ENCODE peak calls at places on chromosomes 1 and 21, in six cellular contexts. W is activated gamma-delta T cell treated with Interleukin-2 at 50 U/mL for 16 hours; J is T-cell; R is nephron progenitor cell; P is naive thymus-derived CD8-positive, alpha-beta T cell; D is GM04504. Y is an unnamed sample.

GRCh38 chr1:6158181-6158580 is 21.9 kb downstream of the CHD5 start:
- DNase-seq in W (no peak), J (no peak), R (no peak), P (no peak), D (no peak), Y (no peak)

GRCh38 chr1:111977378-111977777 is 12.1 kb downstream of the KCND3 start:
- DNase-seq in W (no peak), J (no peak), R (no peak), P (no peak), D (no peak), Y (no peak)

GRCh38 chr1:6359568-6360496 is 33.7 kb downstream of the ACOT7 start:
- DNase-seq in W (peak; percentile 42), J (no peak), R (peak; percentile 34), P (no peak), D (no peak), Y (peak; percentile 41)

GRCh38 chr1:58805716-58806571 is 22.1 kb upstream of the JUN start:
- DNase-seq in W (no peak), J (no peak), R (no peak), P (no peak), D (no peak), Y (no peak)

GRCh38 chr1:230073371-230074035 is 6.5 kb downstream of the GALNT2 start:
- DNase-seq in W (no peak), J (no peak), R (no peak), P (no peak), D (peak; percentile 35), Y (no peak)

GRCh38 chr1:157124855-157125254 is 13.3 kb downstream of the ETV3 start:
- DNase-seq in W (no peak), J (no peak), R (no peak), P (no peak), D (no peak), Y (no peak)

GRCh38 chr1:204623365-204623893 is 62.1 kb downstream of the LRRN2 start:
- DNase-seq in W (no peak), J (no peak), R (peak; percentile 19), P (no peak), D (no peak), Y (peak; percentile 92)

GRCh38 chr21:32335601-32336575 is 37.2 kb downstream of the MRAP start:
- DNase-seq in W (no peak), J (no peak), R (no peak), P (no peak), D (no peak), Y (no peak)

GRCh38 chr1:111920221-111921024 is 69.0 kb downstream of the KCND3 start:
- DNase-seq in W (no peak), J (no peak), R (no peak), P (no peak), D (peak; percentile 5), Y (no peak)

GRCh38 chr1:234998174-234998741 is 130.4 kb downstream of the TOMM20 start:
- DNase-seq in W (no peak), J (no peak), R (no peak), P (no peak), D (no peak), Y (no peak)

GRCh38 chr1:183349201-183349711 is 68.9 kb downstream of the NMNAT2 start:
- DNase-seq in W (no peak), J (no peak), R (no peak), P (no peak), D (peak; percentile 38), Y (no peak)

GRCh38 chr21:42496839-42497202 is 797 bp upstream of the RSPH1 start:
- DNase-seq in W (no peak), J (no peak), R (no peak), P (no peak), D (no peak), Y (peak; percentile 44)

GRCh38 chr21:34704119-34704518 is 35.3 kb downstream of the CLIC6 start:
- DNase-seq in W (no peak), J (no peak), R (no peak), P (no peak), D (peak; percentile 78), Y (peak; percentile 53)

GRCh38 chr1:241998950-241999495 is at the start of gene MAP1LC3C:
- DNase-seq in W (no peak), J (no peak), R (no peak), P (no peak), D (no peak), Y (no peak)

GRCh38 chr1:66521736-66522365 is 12.1 kb upstream of the SGIP1 start:
- DNase-seq in W (no peak), J (no peak), R (no peak), P (no peak), D (peak; percentile 58), Y (no peak)

GRCh38 chr1:61047061-61047460 is 35.3 kb upstream of the NFIA start:
- DNase-seq in W (no peak), J (no peak), R (no peak), P (no peak), D (no peak), Y (no peak)

GRCh38 chr1:214379254-214379970 is 98.5 kb downstream of the SMYD2 start:
- DNase-seq in W (no peak), J (no peak), R (no peak), P (no peak), D (no peak), Y (no peak)

GRCh38 chr21:33700491-33700890 is 58.2 kb downstream of the ITSN1 start:
- DNase-seq in W (no peak), J (no peak), R (no peak), P (no peak), D (no peak), Y (no peak)

GRCh38 chr1:38013027-38013588 is 574 bp downstream of the UTP11 start:
- DNase-seq in W (no peak), J (no peak), R (no peak), P (peak; percentile 40), D (no peak), Y (no peak)

GRCh38 chr1:81050390-81050789 is 750.3 kb upstream of the ADGRL2 start:
- DNase-seq in W (no peak), J (no peak), R (no peak), P (no peak), D (no peak), Y (no peak)

GRCh38 chr21:46161800-46162592 is 6.6 kb upstream of the FTCD start:
- DNase-seq in W (no peak), J (no peak), R (no peak), P (no peak), D (no peak), Y (no peak)

GRCh38 chr1:116390195-116390594 is 17.2 kb downstream of the ATP1A1 start:
- DNase-seq in W (peak; percentile 49), J (no peak), R (no peak), P (no peak), D (no peak), Y (no peak)

GRCh38 chr1:167472729-167473529 is 45.4 kb downstream of the CD247 start:
- DNase-seq in W (no peak), J (no peak), R (no peak), P (no peak), D (no peak), Y (no peak)

GRCh38 chr1:154971341-154971998 is 923 bp upstream of the SHC1 start:
- DNase-seq in W (no peak), J (no peak), R (no peak), P (no peak), D (no peak), Y (no peak)

GRCh38 chr21:44893948-44894656 is 20.6 kb upstream of the PTTG1IP start:
- DNase-seq in W (no peak), J (no peak), R (peak; percentile 0), P (peak; percentile 55), D (no peak), Y (no peak)

GRCh38 chr1:59814180-59814900 is 409 bp upstream of the HOOK1 start:
- DNase-seq in W (peak; percentile 83), J (peak; percentile 91), R (peak; percentile 88), P (peak; percentile 97), D (no peak), Y (peak; percentile 92)

GRCh38 chr1:59686170-59686569 is 128.6 kb upstream of the HOOK1 start:
- DNase-seq in W (no peak), J (no peak), R (no peak), P (no peak), D (no peak), Y (no peak)

GRCh38 chr1:25427696-25428095 is 3.0 kb upstream of the MACO1 start:
- DNase-seq in W (no peak), J (no peak), R (no peak), P (no peak), D (no peak), Y (no peak)

GRCh38 chr1:235069577-235070563 is 58.8 kb downstream of the TOMM20 start:
- DNase-seq in W (no peak), J (no peak), R (no peak), P (no peak), D (peak; percentile 81), Y (no peak)

GRCh38 chr1:89535537-89535936 is 10.9 kb downstream of the LRRC8B start:
- DNase-seq in W (no peak), J (no peak), R (no peak), P (no peak), D (no peak), Y (no peak)

GRCh38 chr1:26349196-26349885 is 4.6 kb downstream of the CRYBG2 start:
- DNase-seq in W (no peak), J (no peak), R (no peak), P (no peak), D (peak; percentile 47), Y (no peak)

GRCh38 chr1:211703812-211704566 is 28.6 kb upstream of the NEK2 start:
- DNase-seq in W (no peak), J (no peak), R (no peak), P (no peak), D (no peak), Y (no peak)

GRCh38 chr1:52216907-52217458 is 75.1 kb downstream of the ZFYVE9 start:
- DNase-seq in W (no peak), J (no peak), R (no peak), P (no peak), D (no peak), Y (no peak)

GRCh38 chr21:45455321-45456013 is 50.5 kb downstream of the COL18A1 start:
- DNase-seq in W (no peak), J (no peak), R (no peak), P (peak; percentile 52), D (no peak), Y (no peak)

GRCh38 chr1:84146375-84147032 is 2.4 kb downstream of the PRKACB start:
- DNase-seq in W (no peak), J (no peak), R (no peak), P (no peak), D (no peak), Y (no peak)

GRCh38 chr1:112744019-112744578 is 29.0 kb upstream of the PPM1J start:
- DNase-seq in W (no peak), J (no peak), R (peak; percentile 48), P (no peak), D (no peak), Y (no peak)